ENCODE peak calls at places on chromosome 7, in nine cellular contexts. T is transverse colon, B is AG09319, W is AG09309, R is endothelial cell, P is OCI-LY7, V is glutamatergic neuron, E is keratinocyte, Z is thoracic aorta. M is an unnamed sample.

GRCh38 chr7:46763348-46763747 is 818.6 kb downstream of the TNS3 start:
- DNase-seq in V (no peak), B (no peak), W (no peak), Z (no peak), P (no peak), E (no peak), R (no peak), T (no peak), M (no peak)

GRCh38 chr7:27910341-27910740 is 170.4 kb downstream of the TAX1BP1 start:
- DNase-seq in W (no peak), Z (no peak), E (no peak), V (peak), T (no peak), B (no peak), P (no peak), R (no peak), M (no peak)

GRCh38 chr7:87317691-87318245 is 27.7 kb upstream of the CROT start:
- DNase-seq in V (no peak), Z (no peak), W (no peak), R (no peak), B (no peak), E (peak), P (no peak), T (no peak), M (no peak)

GRCh38 chr7:71131256-71131752 is 640 bp upstream of the GALNT17 start:
- DNase-seq in T (peak), P (no peak), Z (no peak), W (no peak), B (no peak), V (peak), E (no peak), R (peak), M (peak)

GRCh38 chr7:44439933-44440332 is 50.5 kb downstream of the NUDCD3 start:
- DNase-seq in P (no peak), V (no peak), E (no peak), T (no peak), R (no peak), W (no peak), Z (no peak), B (no peak), M (no peak)

GRCh38 chr7:6641305-6642035 is 4.4 kb downstream of the ZNF316 start:
- DNase-seq in P (no peak), Z (no peak), B (no peak), E (no peak), V (no peak), W (no peak), R (no peak), T (no peak), M (no peak)

GRCh38 chr7:68166525-68166924 is 1169.9 kb downstream of the TYW1 start:
- DNase-seq in V (peak), E (no peak), T (no peak), R (no peak), P (no peak), Z (no peak), W (no peak), B (no peak), M (no peak)

GRCh38 chr7:138837627-138838026 is 39.6 kb upstream of the ATP6V0A4 start:
- DNase-seq in V (no peak), Z (no peak), B (no peak), T (no peak), R (peak), W (no peak), P (no peak), E (no peak), M (no peak)

GRCh38 chr7:142436601-142437000 is 178.7 kb upstream of the PRSS58 start:
- DNase-seq in P (no peak), B (no peak), E (no peak), W (no peak), T (no peak), R (no peak), Z (no peak), V (no peak), M (no peak)

GRCh38 chr7:98251251-98251843 is 685 bp downstream of the TECPR1 start:
- DNase-seq in R (no peak), E (no peak), Z (no peak), V (peak), B (no peak), W (no peak), T (peak), P (peak), M (no peak)

GRCh38 chr7:159046300-159046699 is 98.4 kb downstream of the VIPR2 start:
- DNase-seq in E (no peak), W (no peak), B (no peak), T (no peak), Z (no peak), R (no peak), V (no peak), P (no peak), M (no peak)

GRCh38 chr7:38630720-38631673 is at the start of gene AMPH:
- DNase-seq in B (no peak), Z (no peak), V (peak), T (peak), W (no peak), P (no peak), R (peak), E (no peak), M (peak)

GRCh38 chr7:121163699-121164098 is 165.1 kb upstream of the WNT16 start:
- DNase-seq in T (no peak), W (no peak), E (no peak), B (no peak), R (no peak), V (no peak), P (peak), Z (no peak), M (no peak)
- TF ChIP-seq CTCF in T (no peak), W (no peak), E (no peak), B (no peak), R (no peak), V (no peak), P (peak), Z (no peak), M (no peak)

GRCh38 chr7:105775580-105775979 is 100.8 kb downstream of the ATXN7L1 start:
- DNase-seq in Z (no peak), V (no peak), P (no peak), W (no peak), T (no peak), R (no peak), B (no peak), E (no peak), M (no peak)
- TF ChIP-seq CTCF in Z (no peak), V (no peak), P (no peak), W (no peak), T (no peak), R (no peak), B (no peak), E (no peak), M (no peak)

GRCh38 chr7:70052691-70053090 is 454.4 kb downstream of the AUTS2 start:
- DNase-seq in V (no peak), W (peak), R (no peak), P (no peak), T (no peak), E (no peak), B (no peak), Z (no peak), M (no peak)
- TF ChIP-seq CTCF in V (no peak), W (no peak), R (no peak), P (no peak), T (no peak), E (no peak), B (no peak), Z (no peak), M (no peak)

GRCh38 chr7:80434043-80434442 is 77.8 kb downstream of the GNAT3 start:
- DNase-seq in B (no peak), Z (no peak), T (no peak), E (no peak), P (no peak), V (no peak), W (no peak), R (no peak), M (no peak)

GRCh38 chr7:80427218-80427617 is 84.6 kb downstream of the GNAT3 start:
- DNase-seq in R (no peak), E (no peak), T (no peak), V (no peak), B (no peak), P (no peak), W (no peak), Z (no peak), M (no peak)

GRCh38 chr7:80429186-80429585 is 82.7 kb downstream of the GNAT3 start:
- DNase-seq in Z (no peak), T (no peak), V (no peak), E (no peak), W (no peak), P (no peak), B (no peak), R (no peak), M (no peak)

GRCh38 chr7:80432166-80432565 is 79.7 kb downstream of the GNAT3 start:
- DNase-seq in B (no peak), E (no peak), P (no peak), V (no peak), W (no peak), T (no peak), R (no peak), Z (no peak), M (no peak)

GRCh38 chr7:80428161-80429054 is 83.5 kb downstream of the GNAT3 start:
- DNase-seq in E (no peak), W (no peak), R (peak), V (no peak), P (no peak), B (no peak), Z (no peak), T (no peak), M (no peak)
- TF ChIP-seq CTCF in E (peak), W (peak), R (peak), V (no peak), P (peak), B (peak), Z (no peak), T (peak), M (peak)

GRCh38 chr7:130559184-130559583 is 67.3 kb downstream of the MEST start:
- DNase-seq in B (no peak), W (no peak), V (no peak), P (no peak), Z (no peak), E (no peak), R (no peak), T (no peak), M (no peak)

GRCh38 chr7:130566898-130567280 is 75.0 kb downstream of the MEST start:
- DNase-seq in W (no peak), B (no peak), E (no peak), P (no peak), Z (no peak), V (no peak), R (no peak), T (no peak), M (no peak)

GRCh38 chr7:130566168-130566897 is 74.4 kb downstream of the MEST start:
- DNase-seq in T (no peak), Z (no peak), P (no peak), E (no peak), R (no peak), B (no peak), W (no peak), V (no peak), M (no peak)

GRCh38 chr7:130560972-130561371 is 69.1 kb downstream of the MEST start:
- DNase-seq in Z (no peak), R (no peak), E (peak), V (no peak), P (peak), B (no peak), W (peak), T (no peak), M (no peak)
- TF ChIP-seq CTCF in Z (no peak), R (no peak), E (peak), V (no peak), P (peak), B (peak), W (peak), T (peak), M (no peak)

DNA sequence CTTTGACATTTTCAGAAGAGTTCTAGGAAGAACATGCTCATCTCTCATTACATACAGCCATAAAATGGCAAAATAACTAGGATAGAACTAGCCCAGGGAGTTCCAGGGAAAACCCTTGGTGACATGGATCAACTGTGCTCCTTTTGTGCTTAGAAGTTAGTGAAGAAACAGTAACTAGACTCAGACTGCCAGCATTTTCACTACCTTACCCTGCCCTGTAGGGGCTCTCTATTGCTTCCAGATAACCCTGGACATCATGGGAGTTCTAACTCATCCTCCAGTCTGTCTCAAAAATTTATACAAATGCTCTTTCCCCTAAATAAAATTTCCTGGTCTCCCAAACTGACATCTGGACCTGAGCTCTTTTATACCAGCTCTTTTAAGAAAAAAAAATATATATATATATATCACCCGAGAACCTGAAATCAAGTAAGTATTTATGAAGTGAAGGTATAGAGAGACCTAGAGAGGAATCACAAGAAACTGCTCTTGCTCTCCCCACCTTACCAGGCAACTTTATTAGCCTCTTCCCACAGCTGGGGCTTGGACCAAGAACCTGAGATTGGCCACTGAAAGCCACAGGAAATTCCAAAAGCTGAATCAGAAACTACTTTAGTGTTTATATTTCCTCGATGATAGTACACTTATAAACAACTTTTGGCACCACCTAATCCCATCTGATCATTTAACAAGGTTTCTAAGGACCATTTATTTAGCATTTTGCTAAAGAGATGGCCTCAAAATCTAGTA is 101.4 kb downstream of the RELN start:
- DNase-seq in R (no peak), V (no peak), B (no peak), E (no peak), P (no peak), T (no peak), W (no peak), Z (no peak), M (no peak)
- TF ChIP-seq CTCF in R (no peak), V (no peak), B (no peak), E (no peak), P (no peak), T (no peak), W (no peak), Z (no peak), M (peak)

DNA sequence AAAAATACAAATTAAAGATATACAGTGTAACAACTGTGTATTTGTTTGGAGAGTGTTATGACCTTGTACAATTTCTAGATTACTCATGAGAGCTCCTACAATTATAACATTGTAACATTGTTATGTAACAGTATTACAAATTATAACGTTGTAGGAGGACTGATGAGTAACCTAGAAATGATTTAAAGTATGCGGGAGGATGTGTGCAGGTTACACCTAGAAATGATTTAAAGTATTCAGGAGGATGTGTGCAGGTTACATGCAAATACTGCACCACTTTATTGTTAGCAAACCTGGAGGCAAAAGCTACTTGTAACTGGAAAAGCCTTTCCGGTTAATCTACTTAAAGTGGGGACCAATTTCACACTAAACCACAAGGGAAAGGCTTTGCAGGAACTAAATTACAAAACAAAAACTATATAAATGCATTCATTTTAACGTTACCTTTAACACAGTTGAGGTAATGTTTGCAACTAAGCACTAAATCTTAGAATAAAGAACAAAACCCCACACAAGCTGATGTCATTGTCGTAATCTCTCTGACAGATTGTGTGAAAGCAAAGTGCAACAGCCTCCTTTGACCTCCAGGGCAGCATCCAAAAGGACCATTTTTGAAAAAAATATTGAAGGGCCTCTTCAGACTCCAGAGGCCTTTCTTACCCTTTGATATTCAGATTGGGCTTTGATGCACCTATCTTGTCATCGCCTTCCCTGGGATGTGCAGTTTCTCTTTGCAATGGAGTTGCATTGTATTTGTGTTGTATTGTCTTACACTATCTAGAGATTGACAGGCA is 522.1 kb upstream of the FOXK1 start:
- DNase-seq in B (no peak), T (no peak), P (no peak), V (no peak), W (no peak), Z (no peak), R (no peak), E (peak), M (no peak)
- TF ChIP-seq CTCF in B (no peak), T (no peak), P (no peak), V (peak), W (no peak), Z (no peak), R (no peak), E (no peak), M (peak)

GRCh38 chr7:152617056-152617455 is 58.9 kb downstream of the XRCC2 start:
- DNase-seq in B (no peak), E (no peak), P (no peak), W (no peak), Z (no peak), R (no peak), V (no peak), T (no peak), M (no peak)

GRCh38 chr7:152621426-152621825 is 54.5 kb downstream of the XRCC2 start:
- DNase-seq in V (no peak), W (no peak), Z (no peak), B (no peak), R (no peak), P (no peak), T (no peak), E (no peak), M (no peak)

GRCh38 chr7:152618427-152618826 is 57.5 kb downstream of the XRCC2 start:
- DNase-seq in Z (no peak), R (no peak), V (no peak), T (no peak), W (no peak), E (no peak), P (no peak), B (no peak), M (no peak)

GRCh38 chr7:152615052-152615741 is 60.7 kb downstream of the XRCC2 start:
- DNase-seq in Z (no peak), B (no peak), T (no peak), W (no peak), P (no peak), E (no peak), V (peak), R (no peak), M (no peak)

GRCh38 chr7:152619027-152619739 is 56.8 kb downstream of the XRCC2 start:
- DNase-seq in T (no peak), E (no peak), P (no peak), W (no peak), Z (no peak), R (no peak), V (no peak), B (no peak), M (no peak)
- TF ChIP-seq CTCF in T (no peak), E (no peak), P (no peak), W (no peak), Z (no peak), R (peak), V (peak), B (no peak), M (no peak)